ENCODE peak calls at places on chromosome 4, in six cellular contexts. S is AG09309, A is WERI-Rb-1, Y is tibial artery, J is kidney epithelial cell, Q is cardiac fibroblast. B is an unnamed sample.
A peak's percentile ranks its signal among the peaks of the same experiment; 100 is the strongest.

GRCh38 chr4:53932784-53933183 is 131.6 kb downstream of the CHIC2 start:
- DNase-seq in S (peak; percentile 83), A (no peak), Y (no peak), J (no peak), Q (peak; percentile 98), B (peak; percentile 45)

GRCh38 chr4:30792616-30793015 is 72.4 kb downstream of the PCDH7 start:
- DNase-seq in S (peak; percentile 10), A (no peak), Y (no peak), J (no peak), Q (no peak), B (no peak)

GRCh38 chr4:164440196-164440595 is 313.7 kb upstream of the SMIM31 start:
- DNase-seq in S (no peak), A (no peak), Y (no peak), J (peak; percentile 56), Q (no peak), B (peak; percentile 67)

GRCh38 chr4:73897380-73898136 is 28.4 kb downstream of the CXCL1 start:
- DNase-seq in S (peak; percentile 81), A (no peak), Y (no peak), J (no peak), Q (peak; percentile 96), B (peak; percentile 93)

GRCh38 chr4:28001698-28002097 is 1141.1 kb downstream of the STIM2 start:
- DNase-seq in S (no peak), A (no peak), Y (no peak), J (no peak), Q (no peak), B (no peak)

GRCh38 chr4:121736735-121737351 is 28.1 kb downstream of the SMIM43 start:
- DNase-seq in S (no peak), A (peak; percentile 67), Y (no peak), J (no peak), Q (peak; percentile 69), B (no peak)

GRCh38 chr4:25258980-25259578 is 25.2 kb downstream of the PI4K2B start:
- DNase-seq in S (no peak), A (no peak), Y (no peak), J (no peak), Q (peak; percentile 20), B (no peak)

GRCh38 chr4:22635692-22636091 is 57.0 kb upstream of the GBA3 start:
- DNase-seq in S (no peak), A (no peak), Y (no peak), J (no peak), Q (no peak), B (no peak)

GRCh38 chr4:52824603-52825310 is 37.4 kb upstream of the RASL11B start:
- DNase-seq in S (no peak), A (no peak), Y (no peak), J (peak; percentile 71), Q (peak; percentile 83), B (peak; percentile 91)

GRCh38 chr4:124199755-124200154 is 512.8 kb downstream of the ANKRD50 start:
- DNase-seq in S (no peak), A (no peak), Y (no peak), J (no peak), Q (peak; percentile 66), B (no peak)
- H3K4me3 ChIP-seq in S (no peak overlapping the region), A (no peak overlapping the region), Y (no peak overlapping the region), J (no peak overlapping the region), Q (no peak overlapping the region), B (no peak overlapping the region)

GRCh38 chr4:80091184-80091583 is 18.2 kb upstream of the ANTXR2 start:
- DNase-seq in S (no peak), A (no peak), Y (no peak), J (no peak), Q (no peak), B (no peak)

GRCh38 chr4:80090101-80090500 is 17.1 kb upstream of the ANTXR2 start:
- DNase-seq in S (no peak), A (no peak), Y (no peak), J (no peak), Q (no peak), B (no peak)

GRCh38 chr4:80092847-80093246 is 19.8 kb upstream of the ANTXR2 start:
- DNase-seq in S (no peak), A (no peak), Y (no peak), J (no peak), Q (no peak), B (no peak)

GRCh38 chr4:80092088-80092487 is 19.1 kb upstream of the ANTXR2 start:
- DNase-seq in S (no peak), A (no peak), Y (no peak), J (no peak), Q (no peak), B (no peak)

DNA sequence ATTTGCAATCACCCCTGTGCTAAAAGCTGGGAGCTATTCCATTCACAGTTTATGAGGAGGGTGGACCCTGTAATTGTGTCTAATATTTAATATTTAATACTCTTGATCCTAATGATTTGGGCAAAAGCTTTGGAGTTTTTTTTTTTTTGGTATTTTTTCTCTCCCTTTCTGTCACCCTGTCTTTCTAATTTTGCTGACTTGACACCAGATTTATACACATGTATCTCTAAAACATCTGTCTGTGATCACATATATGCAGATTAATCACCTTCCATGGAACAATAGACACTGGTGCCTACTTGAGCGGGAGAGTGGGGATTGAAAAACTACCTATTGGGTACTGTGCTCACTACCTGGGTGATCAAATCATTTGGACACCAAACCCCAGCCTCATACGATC is 18.7 kb upstream of the ANTXR2 start:
- DNase-seq in S (no peak), A (no peak), Y (no peak), J (no peak), Q (no peak), B (no peak)
- TF ChIP-seq CTCF in S (no peak), A (no peak), Y (no peak), J (no peak), Q (no peak), B (no peak)

GRCh38 chr4:8156617-8157016 is 2.0 kb downstream of the ABLIM2 start:
- DNase-seq in S (no peak), A (no peak), Y (no peak), J (no peak), Q (no peak), B (no peak)
- H3K4me3 ChIP-seq in S (no peak overlapping the region), A (no peak overlapping the region), Y (no peak overlapping the region), J (no peak overlapping the region), Q (no peak overlapping the region), B (no peak overlapping the region)

DNA sequence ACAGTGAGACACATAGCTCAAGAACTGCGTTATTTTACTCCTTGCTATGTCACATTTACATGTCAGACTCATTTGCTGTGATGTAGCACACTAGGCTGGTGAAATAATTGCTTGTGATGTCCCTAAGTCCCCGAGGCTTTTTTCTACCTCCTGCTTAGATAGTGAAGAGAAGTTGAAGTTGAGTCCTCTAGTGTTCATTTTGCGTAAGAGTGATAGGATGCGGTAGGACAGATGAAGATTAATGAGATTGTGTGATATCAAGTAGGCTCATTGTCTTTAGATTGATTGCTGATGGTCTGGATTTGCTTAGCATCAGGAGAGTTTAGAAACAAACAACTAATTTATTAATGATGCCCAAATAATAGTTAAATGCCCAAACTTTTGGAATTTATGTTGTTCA is 173.6 kb upstream of the NUDT6 start:
- DNase-seq in S (no peak), A (no peak), Y (no peak), J (no peak), Q (peak; percentile 36), B (no peak)
- TF ChIP-seq CTCF in S (no peak), A (peak; percentile 80), Y (no peak), J (peak; percentile 23), Q (peak; percentile 45), B (peak; percentile 56)

DNA sequence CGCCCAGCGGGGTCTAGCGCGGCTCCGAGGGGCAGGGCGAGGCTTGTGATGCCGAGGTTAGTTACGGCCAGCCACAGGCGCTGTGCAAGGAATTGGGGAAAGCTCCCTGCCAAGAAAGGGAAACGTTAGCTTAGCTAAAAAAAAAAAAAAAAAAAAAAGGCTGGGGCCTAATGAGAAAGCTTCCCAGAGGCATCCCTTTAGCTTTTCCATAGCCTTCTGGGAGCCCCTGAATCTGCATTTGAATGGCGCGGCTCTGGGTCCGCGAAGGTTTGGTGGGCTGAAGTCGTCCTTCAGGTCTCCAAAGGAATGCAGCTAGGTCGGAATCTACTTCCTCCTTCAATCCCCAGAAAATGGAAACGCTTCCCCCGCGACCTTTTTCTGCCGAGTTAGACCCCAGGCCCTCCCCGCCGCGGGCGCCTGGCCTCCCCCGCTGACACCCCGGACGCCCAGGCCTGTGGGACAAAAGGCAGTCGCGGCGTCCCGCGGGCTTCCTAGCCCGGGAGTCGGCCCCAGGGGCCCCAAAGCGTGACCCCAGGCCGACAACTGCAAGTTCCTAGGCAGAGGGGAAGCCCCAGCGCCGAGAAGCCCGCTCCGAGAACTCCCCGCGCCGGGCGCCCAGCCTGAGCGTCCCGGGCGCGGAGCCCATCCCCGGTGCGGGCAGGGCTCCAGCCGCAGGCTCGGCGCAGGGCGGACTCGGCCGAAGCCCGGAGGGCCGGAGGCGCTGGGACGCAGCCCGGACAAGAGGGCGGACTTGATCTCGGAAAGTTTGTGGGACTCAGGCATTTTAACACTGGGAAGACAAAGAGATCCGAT is 598 bp upstream of the FAT1 start:
- DNase-seq in S (no peak), A (no peak), Y (peak; percentile 83), J (no peak), Q (peak; percentile 76), B (no peak)
- H3K4me3 ChIP-seq in S (peak overlapping the region; percentile 97), A (no peak overlapping the region), Y (peak overlapping the region; percentile 74), J (peak overlapping the region; percentile 98), Q (peak overlapping the region; percentile 73), B (peak overlapping the region; percentile 99)

DNA sequence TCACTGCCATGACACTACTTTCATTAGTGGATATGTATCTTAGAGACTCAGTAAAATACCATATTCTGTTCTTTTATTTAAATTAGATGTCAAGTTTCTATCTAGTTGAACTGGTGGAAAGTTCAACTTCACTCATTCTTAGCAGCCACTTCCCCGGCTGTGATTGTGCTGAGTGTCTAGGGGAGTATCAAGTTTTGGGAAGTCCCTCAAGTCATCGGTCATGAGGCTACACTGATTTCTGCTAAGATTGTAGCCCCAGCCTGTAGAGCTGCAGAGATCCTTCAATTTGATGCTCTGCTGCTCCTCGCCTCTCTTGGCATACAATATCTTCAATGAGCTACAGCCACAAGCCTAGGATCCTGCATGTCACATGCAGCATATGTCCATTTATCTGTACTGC is 53.9 kb downstream of the DMP1 start:
- DNase-seq in S (no peak), A (no peak), Y (no peak), J (no peak), Q (no peak), B (no peak)
- TF ChIP-seq CTCF in S (no peak), A (no peak), Y (no peak), J (no peak), Q (no peak), B (no peak)

GRCh38 chr4:173334891-173335754 is 965 bp upstream of the HMGB2 start:
- DNase-seq in S (no peak), A (peak; percentile 95), Y (peak; percentile 85), J (no peak), Q (peak; percentile 86), B (no peak)
- H3K4me3 ChIP-seq in S (peak overlapping the region; percentile 79), A (peak overlapping the region; percentile 89), Y (peak overlapping the region; percentile 92), J (peak overlapping the region; percentile 84), Q (peak overlapping the region; percentile 84), B (peak overlapping the region; percentile 95)

DNA sequence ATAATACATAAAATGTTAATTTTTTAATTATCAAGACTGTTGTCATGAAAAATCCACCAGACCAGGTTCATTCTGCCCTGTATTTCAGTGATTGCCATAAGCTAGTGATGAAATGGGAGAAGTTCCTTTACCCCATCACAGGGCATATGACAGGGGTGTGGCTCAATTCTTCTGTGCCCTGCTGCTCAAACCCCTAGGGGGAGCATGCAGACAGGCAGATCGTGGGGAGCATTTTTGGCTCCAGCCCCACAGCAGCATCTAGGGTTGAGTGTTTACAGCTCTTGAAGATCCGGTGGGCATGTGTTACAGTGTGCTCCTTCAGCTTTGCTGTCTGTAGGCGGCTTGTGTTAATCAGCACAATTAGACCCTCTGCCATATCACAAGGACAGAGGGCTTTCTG is 700.7 kb downstream of the PCDH18 start:
- DNase-seq in S (no peak), A (peak; percentile 33), Y (no peak), J (no peak), Q (no peak), B (no peak)
- TF ChIP-seq CTCF in S (no peak), A (peak; percentile 41), Y (no peak), J (no peak), Q (no peak), B (peak; percentile 19)

B was measured in retinal pigment epithelial cell.